ENCODE peak calls at places on chromosomes 4 and X, in seven cellular contexts. B, U, X, O, M, G and J are unnamed samples.
A peak's percentile ranks its signal among the peaks of the same experiment; 100 is the strongest.

GRCh38 chr4:67545199-67545995 is at the start of gene CENPC:
- DNase-seq in B (peak; percentile 97), U (peak; percentile 92), X (peak; percentile 97), O (peak; percentile 80), M (peak; percentile 97), G (peak; percentile 98), J (peak; percentile 96)

GRCh38 chrX:36573720-36574119 is 434.4 kb upstream of the FAM47C start:
- DNase-seq in B (no peak), U (no peak), X (no peak), O (no peak), M (no peak), G (no peak), J (no peak)

GRCh38 chr4:8320386-8320750 is 50.8 kb downstream of the HTRA3 start:
- DNase-seq in B (no peak), U (no peak), X (no peak), O (no peak), M (peak; percentile 56), G (no peak), J (no peak)

GRCh38 chr4:136865591-136865990 is 666.7 kb downstream of the PCDH18 start:
- DNase-seq in B (no peak), U (no peak), X (no peak), O (no peak), M (no peak), G (no peak), J (no peak)

GRCh38 chr4:40264995-40265909 is 68.4 kb downstream of the RHOH start:
- DNase-seq in B (peak; percentile 46), U (no peak), X (no peak), O (no peak), M (peak; percentile 31), G (peak; percentile 52), J (no peak)

GRCh38 chr4:56760194-56760593 is 61.3 kb downstream of the SPINK2 start:
- DNase-seq in B (no peak), U (no peak), X (no peak), O (no peak), M (no peak), G (no peak), J (no peak)

GRCh38 chr4:38308728-38309315 is 348.6 kb downstream of the PTTG2 start:
- DNase-seq in B (no peak), U (no peak), X (peak; percentile 57), O (no peak), M (no peak), G (no peak), J (peak; percentile 69)

GRCh38 chrX:17744896-17745523 is 7.7 kb downstream of the SCML1 start:
- DNase-seq in B (no peak), U (peak; percentile 0), X (no peak), O (no peak), M (no peak), G (no peak), J (no peak)

GRCh38 chr4:1554246-1554875 is 129.8 kb downstream of the FAM53A start:
- DNase-seq in B (no peak), U (no peak), X (no peak), O (no peak), M (no peak), G (no peak), J (no peak)

GRCh38 chr4:141636771-141637460 is 533 bp downstream of the IL15 start:
- DNase-seq in B (peak; percentile 56), U (no peak), X (peak; percentile 64), O (no peak), M (peak; percentile 50), G (peak; percentile 30), J (peak; percentile 73)

GRCh38 chr4:1169171-1169671 is 3.2 kb downstream of the SPON2 start:
- DNase-seq in B (no peak), U (no peak), X (no peak), O (no peak), M (no peak), G (no peak), J (no peak)

GRCh38 chr4:141346144-141346543 is 125.4 kb downstream of the ZNF330 start:
- DNase-seq in B (no peak), U (no peak), X (peak; percentile 74), O (no peak), M (no peak), G (peak; percentile 66), J (peak; percentile 39)

GRCh38 chr4:71027611-71028010 is 34.2 kb downstream of the DCK start:
- DNase-seq in B (no peak), U (no peak), X (no peak), O (no peak), M (no peak), G (no peak), J (no peak)

GRCh38 chr4:20368926-20369325 is 117.2 kb downstream of the SLIT2 start:
- DNase-seq in B (no peak), U (no peak), X (peak; percentile 67), O (no peak), M (no peak), G (no peak), J (no peak)

GRCh38 chr4:39565925-39566630 is 38.8 kb upstream of the UGDH start:
- DNase-seq in B (no peak), U (peak; percentile 75), X (peak; percentile 96), O (no peak), M (no peak), G (no peak), J (peak; percentile 84)

GRCh38 chr4:145297556-145297955 is 117.2 kb upstream of the OTUD4 start:
- DNase-seq in B (no peak), U (no peak), X (no peak), O (no peak), M (no peak), G (no peak), J (no peak)

GRCh38 chr4:142473960-142474338 is 372.2 kb downstream of the INPP4B start:
- DNase-seq in B (no peak), U (no peak), X (no peak), O (no peak), M (no peak), G (no peak), J (no peak)

GRCh38 chrX:154840856-154841255 is 6.4 kb upstream of the SMIM9 start:
- DNase-seq in B (no peak), U (no peak), X (peak; percentile 70), O (no peak), M (no peak), G (peak; percentile 17), J (peak; percentile 9)

GRCh38 chrX:21481761-21482160 is 107.5 kb downstream of the CNKSR2 start:
- DNase-seq in B (no peak), U (no peak), X (no peak), O (no peak), M (no peak), G (no peak), J (no peak)

GRCh38 chrX:119015407-119016242 is 41.2 kb downstream of the LONRF3 start:
- DNase-seq in B (peak; percentile 71), U (peak; percentile 19), X (peak; percentile 80), O (no peak), M (no peak), G (no peak), J (peak; percentile 94)